ENCODE peak calls at places on chromosomes 11 and 22, in four cellular contexts. K, X, N and O are unnamed samples.

GRCh38 chr11:121762820-121763219 is 310.1 kb upstream of the SORL1-AS1 start:
- DNase-seq in K (no peak), N (peak; percentile 52), X (no peak), O (no peak)

GRCh38 chr22:37378642-37379058 is 48.6 kb downstream of the ELFN2 start:
- DNase-seq in X (no peak), N (no peak), K (no peak), O (no peak)

GRCh38 chr11:107682182-107682971 is 29.5 kb downstream of the SLN start:
- DNase-seq in X (no peak), K (no peak), N (no peak), O (no peak)

GRCh38 chr11:81112718-81113117 is 1620.9 kb downstream of the FAM181B start:
- DNase-seq in K (no peak), X (no peak), N (no peak), O (no peak)

GRCh38 chr11:129117595-129118350 is 74.4 kb downstream of the ARHGAP32 start:
- DNase-seq in X (peak; percentile 18), N (peak; percentile 82), K (peak; percentile 74), O (peak; percentile 58)

GRCh38 chr11:74487875-74488274 is 5.6 kb downstream of the LIPT2 start:
- DNase-seq in N (no peak), K (no peak), X (peak; percentile 27), O (no peak)

GRCh38 chr11:57432714-57433163 is 5.8 kb upstream of the SLC43A3 start:
- DNase-seq in N (peak; percentile 93), K (peak; percentile 99), X (peak; percentile 65), O (no peak)

GRCh38 chr11:59776210-59777066 is 21.3 kb downstream of the STX3 start:
- DNase-seq in X (peak; percentile 23), K (peak; percentile 55), N (peak; percentile 78), O (no peak)

GRCh38 chr22:29079218-29079901 is 6.5 kb downstream of the KREMEN1 start:
- DNase-seq in X (no peak), N (no peak), K (no peak), O (no peak)

GRCh38 chr11:47179655-47179991 is 2.9 kb upstream of the ARFGAP2 start:
- DNase-seq in K (peak; percentile 66), N (peak; percentile 35), X (peak; percentile 22), O (peak; percentile 32)

GRCh38 chr11:107017433-107018227 is 646 bp downstream of the GUCY1A2 start:
- DNase-seq in N (no peak), X (peak; percentile 11), K (peak; percentile 54), O (peak; percentile 61)

GRCh38 chr22:35205956-35206355 is 51.3 kb upstream of the HMGXB4 start:
- DNase-seq in K (no peak), N (peak; percentile 72), X (no peak), O (no peak)

GRCh38 chr11:78742430-78742829 is 167.8 kb upstream of the NARS2 start:
- DNase-seq in N (peak; percentile 6), K (no peak), X (no peak), O (no peak)

GRCh38 chr11:132994038-132994502 is 538.2 kb downstream of the OPCML start:
- DNase-seq in N (no peak), K (no peak), X (no peak), O (no peak)

GRCh38 chr11:111460752-111461305 is 51.4 kb downstream of the BTG4 start:
- DNase-seq in X (no peak), N (peak; percentile 79), K (no peak), O (no peak)

GRCh38 chr22:40094449-40094848 is 83.3 kb upstream of the TNRC6B start:
- DNase-seq in X (no peak), N (peak; percentile 7), K (peak; percentile 4), O (no peak)

GRCh38 chr11:74450318-74450717 is 17.0 kb downstream of the KCNE3 start:
- DNase-seq in N (no peak), K (no peak), X (no peak), O (no peak)

GRCh38 chr11:11621881-11622706 is at the start of gene GALNT18:
- DNase-seq in N (peak; percentile 90), K (peak; percentile 94), X (peak; percentile 94), O (peak; percentile 92)

GRCh38 chr11:6926208-6927029 is at the start of gene ZNF215:
- DNase-seq in X (peak; percentile 82), K (peak; percentile 90), N (peak; percentile 81), O (peak; percentile 78)

GRCh38 chr11:2794419-2794795 is 91.2 kb downstream of the CDKN1C start:
- DNase-seq in X (no peak), N (no peak), K (no peak), O (no peak)

GRCh38 chr11:134759855-134760254 is 347.8 kb upstream of the B3GAT1 start:
- DNase-seq in X (no peak), N (no peak), K (no peak), O (no peak)

GRCh38 chr22:19723990-19724827 is 870 bp downstream of the GP1BB start:
- DNase-seq in N (peak; percentile 18), X (no peak), K (peak; percentile 46), O (peak; percentile 67)

GRCh38 chr11:19013181-19013857 is 47.2 kb downstream of the MRGPRX2 start:
- DNase-seq in K (no peak), X (no peak), N (no peak), O (no peak)

GRCh38 chr11:120807414-120808150 is 216.3 kb upstream of the TBCEL start:
- DNase-seq in K (peak; percentile 93), X (peak; percentile 84), N (peak; percentile 95), O (peak; percentile 24)

GRCh38 chr11:83680351-83680750 is 394.2 kb upstream of the CCDC90B start:
- DNase-seq in K (no peak), N (no peak), X (no peak), O (no peak)

GRCh38 chr22:40044870-40045834 is 50.4 kb downstream of the FAM83F start:
- DNase-seq in K (peak; percentile 49), X (no peak), N (peak; percentile 15), O (peak; percentile 43)

GRCh38 chr11:46693597-46694012 is 6.8 kb downstream of the ARHGAP1 start:
- DNase-seq in N (peak; percentile 22), K (peak; percentile 77), X (peak; percentile 48), O (no peak)

GRCh38 chr11:63614136-63614664 is at the start of gene PLAAT3:
- DNase-seq in N (no peak), X (peak; percentile 96), K (peak; percentile 38), O (peak; percentile 31)

GRCh38 chr11:73946798-73947458 is 3.9 kb upstream of the DNAJB13 start:
- DNase-seq in N (no peak), K (no peak), X (no peak), O (no peak)

GRCh38 chr11:113675003-113675471 is 31.1 kb downstream of the TMPRSS5 start:
- DNase-seq in N (peak; percentile 88), X (no peak), K (peak; percentile 76), O (no peak)
- H3K9ac ChIP-seq in N (no peak overlapping the region), X (no peak overlapping the region), K (no peak overlapping the region), O (no peak overlapping the region)

GRCh38 chr22:32518351-32518750 is 43.7 kb downstream of the FBXO7 start:
- DNase-seq in K (no peak), X (no peak), N (no peak), O (no peak)
- H3K14ac ChIP-seq in K (no peak overlapping the region), X (no peak overlapping the region), N (no peak overlapping the region), O (no peak overlapping the region)

GRCh38 chr22:43488031-43488892 is 76.4 kb downstream of the MPPED1 start:
- DNase-seq in K (no peak), X (no peak), N (no peak), O (no peak)
- H4K91ac ChIP-seq in K (no peak overlapping the region), X (no peak overlapping the region), N (no peak overlapping the region), O (no peak overlapping the region)

GRCh38 chr22:31754813-31755212 is 994 bp downstream of the DEPDC5 start:
- DNase-seq in X (no peak), N (no peak), K (peak; percentile 52), O (no peak)
- H3K9ac ChIP-seq in X (no peak overlapping the region), N (peak overlapping the region; percentile 79), K (peak overlapping the region; percentile 94), O (no peak overlapping the region)